ENCODE peak calls at places on chromosomes 2 and 18, in eight cellular contexts. K is WTC11; X is A549; W is mucosa of descending colon; D is fibroblast of lung; U is omental fat pad; M is fibroblast of villous mesenchyme; E is CD8-positive, alpha-beta T cell. O is an unnamed sample.

GRCh38 chr2:8574196-8575010 is 107.5 kb upstream of the ID2 start:
- DNase-seq in W (peak), K (no peak), U (no peak), D (no peak), E (no peak), M (no peak), X (no peak), O (no peak)

GRCh38 chr18:44943201-44943881 is 262.7 kb downstream of the SETBP1 start:
- DNase-seq in K (peak), W (no peak), U (no peak), X (no peak), D (no peak), E (no peak), M (peak), O (peak)

GRCh38 chr18:13425357-13426095 is 207.0 kb downstream of the LDLRAD4 start:
- DNase-seq in M (no peak), D (no peak), X (no peak), K (no peak), E (no peak), W (no peak), U (no peak), O (no peak)

GRCh38 chr18:45547910-45548309 is 67.4 kb upstream of the SLC14A2 start:
- DNase-seq in K (no peak), M (no peak), D (no peak), W (no peak), X (no peak), U (no peak), E (no peak), O (no peak)

GRCh38 chr18:61703508-61703907 is 189.3 kb downstream of the RNF152 start:
- DNase-seq in W (no peak), U (no peak), X (no peak), M (peak), D (peak), E (no peak), K (no peak), O (peak)

GRCh38 chr18:3623769-3624545 is 174.0 kb downstream of the TGIF1 start:
- DNase-seq in E (no peak), X (peak), D (peak), W (peak), K (peak), U (peak), M (peak), O (peak)

GRCh38 chr2:45743531-45744391 is 92.3 kb downstream of the PRKCE start:
- DNase-seq in K (no peak), W (no peak), E (no peak), D (peak), M (peak), U (no peak), X (no peak), O (peak)

GRCh38 chr18:2902327-2902726 is 55.5 kb downstream of the EMILIN2 start:
- DNase-seq in U (no peak), E (no peak), W (no peak), M (no peak), K (no peak), D (no peak), X (no peak), O (no peak)

GRCh38 chr2:186328848-186329247 is 157.2 kb upstream of the ZC3H15 start:
- DNase-seq in K (no peak), D (peak), W (no peak), U (no peak), E (no peak), M (peak), X (no peak), O (no peak)

GRCh38 chr2:48328972-48329723 is 200.8 kb upstream of the STON1 start:
- DNase-seq in W (no peak), U (no peak), X (no peak), K (no peak), D (no peak), M (no peak), E (no peak), O (no peak)

GRCh38 chr2:48337871-48338270 is 192.1 kb upstream of the STON1 start:
- DNase-seq in X (no peak), E (no peak), U (no peak), W (no peak), D (no peak), K (no peak), M (no peak), O (no peak)

GRCh38 chr2:48332286-48332685 is 197.7 kb upstream of the STON1 start:
- DNase-seq in D (peak), X (no peak), U (no peak), M (no peak), E (no peak), W (no peak), K (no peak), O (no peak)

GRCh38 chr2:48339451-48339850 is 190.5 kb upstream of the STON1 start:
- DNase-seq in K (no peak), M (no peak), X (no peak), U (no peak), W (no peak), D (no peak), E (no peak), O (no peak)

GRCh38 chr2:48334180-48334579 is 195.8 kb upstream of the STON1 start:
- DNase-seq in E (no peak), U (no peak), M (no peak), D (no peak), W (no peak), X (no peak), K (no peak), O (no peak)
- TF ChIP-seq CTCF in E (no peak), U (no peak), M (no peak), D (no peak), W (no peak), X (no peak), K (no peak), O (no peak)

GRCh38 chr2:112229365-112229764 is 25.5 kb downstream of the ZC3H8 start:
- DNase-seq in E (no peak), K (no peak), U (no peak), M (peak), X (no peak), W (no peak), D (peak), O (peak)
- TF ChIP-seq CTCF in E (no peak), K (no peak), U (no peak), M (no peak), X (no peak), W (no peak), D (no peak), O (no peak)

DNA sequence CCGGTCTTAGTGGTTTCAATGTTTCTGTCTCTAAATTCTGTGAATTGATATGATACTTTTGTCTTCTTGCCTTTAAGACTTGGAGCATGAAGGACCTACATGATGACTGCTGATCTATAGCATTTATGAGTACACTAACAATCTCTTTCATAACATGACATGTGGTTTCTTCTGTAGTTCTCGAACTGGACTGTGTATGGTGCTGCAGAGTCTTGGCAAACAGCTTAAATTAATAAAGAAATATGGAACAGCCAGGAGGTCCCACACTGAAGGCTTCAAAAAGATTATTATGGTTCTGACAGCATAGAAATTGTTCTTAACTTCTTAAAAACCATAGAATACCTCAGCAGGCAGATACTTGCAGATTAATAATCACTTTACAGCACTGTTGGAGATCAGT is 145.0 kb downstream of the DCC start:
- DNase-seq in U (no peak), D (no peak), W (no peak), X (no peak), E (no peak), M (no peak), K (no peak), O (no peak)
- TF ChIP-seq CTCF in U (no peak), D (no peak), W (no peak), X (no peak), E (no peak), M (no peak), K (no peak), O (no peak)

GRCh38 chr2:111958901-111959300 is 60.5 kb downstream of the MERTK start:
- DNase-seq in U (no peak), E (no peak), D (no peak), K (no peak), X (no peak), M (no peak), W (no peak), O (no peak)
- TF ChIP-seq CTCF in U (no peak), E (no peak), D (no peak), K (no peak), X (no peak), M (peak), W (no peak), O (peak)

DNA sequence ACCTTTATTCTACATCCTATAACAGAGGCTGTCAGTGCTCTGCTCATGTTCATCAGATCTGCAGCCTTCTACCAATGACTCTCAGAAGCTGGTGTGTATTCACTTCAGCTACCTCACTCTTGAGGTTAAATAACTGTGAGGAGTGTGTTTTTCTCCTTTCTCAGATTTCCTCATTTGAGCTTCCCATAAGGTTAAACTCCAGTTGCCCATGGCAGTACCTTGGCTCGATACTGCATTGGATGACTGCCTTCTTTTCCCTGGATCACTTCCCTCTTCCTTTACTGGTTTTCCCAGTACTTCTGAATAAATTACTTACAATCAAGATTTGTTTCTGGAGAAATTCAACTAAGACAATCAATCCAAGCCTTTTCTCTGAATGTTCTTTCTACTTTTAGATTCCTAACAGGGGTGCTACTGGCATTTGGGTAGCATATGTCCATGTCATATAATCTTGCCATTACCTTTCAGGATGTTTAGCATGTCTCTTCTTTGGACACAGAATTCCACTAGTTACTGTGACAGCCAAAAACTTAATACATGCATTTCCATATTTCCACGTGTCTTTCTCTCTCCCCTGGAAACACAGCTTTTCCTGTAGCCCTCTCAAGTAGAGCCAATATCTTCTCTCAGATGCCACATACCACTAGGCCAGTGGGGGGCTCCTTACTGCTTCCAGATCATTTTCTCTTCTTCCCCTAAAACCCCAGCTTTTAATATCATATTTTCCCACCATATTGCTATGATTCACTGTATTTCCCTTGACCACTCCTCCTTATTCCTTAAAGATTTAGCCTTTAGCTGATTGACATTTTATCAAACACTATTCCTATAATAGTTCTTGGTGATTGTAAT is 15.0 kb upstream of the SPOPL start:
- DNase-seq in K (no peak), X (no peak), M (no peak), U (no peak), W (no peak), E (no peak), D (no peak), O (no peak)
- TF ChIP-seq CTCF in K (no peak), X (no peak), M (peak), U (no peak), W (no peak), E (no peak), D (no peak), O (no peak)

GRCh38 chr2:157793053-157793612 is 83.0 kb downstream of the ACVR1 start:
- DNase-seq in U (no peak), W (no peak), D (no peak), X (no peak), M (no peak), K (no peak), E (no peak), O (peak)
- TF ChIP-seq CTCF in U (no peak), W (no peak), D (peak), X (no peak), M (peak), K (no peak), E (no peak), O (peak)

GRCh38 chr2:35114765-35115164 is 1240.8 kb upstream of the CRIM1 start:
- DNase-seq in D (no peak), M (no peak), W (no peak), U (no peak), X (no peak), K (peak), E (no peak), O (no peak)
- TF ChIP-seq CTCF in D (no peak), M (no peak), W (no peak), U (no peak), X (peak), K (no peak), E (no peak), O (no peak)

DNA sequence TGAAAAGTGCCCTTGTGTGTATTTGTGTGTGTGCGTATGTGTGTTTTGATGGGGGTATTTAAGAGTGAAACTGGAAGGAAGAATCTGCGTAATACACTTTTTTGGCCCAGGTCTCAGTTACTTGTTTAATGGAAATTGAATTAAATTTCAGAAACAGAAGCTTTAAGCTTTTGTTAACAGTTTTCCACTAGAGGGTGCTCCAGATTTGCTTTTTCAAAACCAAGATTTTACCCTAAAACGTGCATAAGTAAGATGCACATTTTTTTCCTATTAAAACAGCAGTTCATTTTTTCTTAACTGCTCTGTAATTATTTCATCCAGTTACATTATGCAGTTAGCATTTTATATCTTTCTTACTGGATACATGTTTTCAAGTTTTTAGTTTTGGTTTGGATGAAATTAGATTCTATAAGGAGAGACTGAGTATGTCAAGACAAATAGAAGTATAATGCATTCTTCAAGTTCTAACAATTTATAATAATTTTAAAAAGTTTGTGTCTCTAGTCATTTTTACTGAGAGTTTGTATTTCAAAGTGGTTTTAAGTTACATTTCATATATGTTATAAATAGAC is 97.2 kb downstream of the PIK3C3 start:
- DNase-seq in E (no peak), U (no peak), M (peak), D (peak), X (no peak), W (no peak), K (no peak), O (peak)
- TF ChIP-seq CTCF in E (no peak), U (no peak), M (peak), D (peak), X (peak), W (no peak), K (no peak), O (peak)

DNA sequence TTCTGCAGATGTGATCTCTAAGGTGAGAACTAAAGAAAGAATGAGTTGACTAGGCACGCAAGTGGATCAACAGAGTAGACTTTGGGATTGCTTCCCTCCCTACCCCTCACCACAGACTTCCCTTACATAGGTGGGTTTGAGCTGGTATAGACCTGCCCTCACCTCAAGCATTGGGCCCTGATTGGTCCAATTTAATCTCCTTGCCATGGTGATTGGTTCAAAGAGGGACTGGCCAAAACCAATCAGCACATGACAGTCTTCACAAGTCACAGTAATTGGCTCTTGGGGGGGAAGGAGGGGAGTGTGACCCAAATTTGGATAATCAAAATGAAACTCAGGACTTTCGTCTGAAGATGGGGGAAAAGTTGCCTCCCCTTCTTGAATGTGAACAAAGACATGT is 36.6 kb upstream of the LNPK start:
- DNase-seq in U (no peak), X (no peak), E (no peak), M (no peak), K (no peak), D (no peak), W (no peak), O (no peak)
- TF ChIP-seq CTCF in U (no peak), X (no peak), E (no peak), M (no peak), K (no peak), D (no peak), W (no peak), O (no peak)

DNA sequence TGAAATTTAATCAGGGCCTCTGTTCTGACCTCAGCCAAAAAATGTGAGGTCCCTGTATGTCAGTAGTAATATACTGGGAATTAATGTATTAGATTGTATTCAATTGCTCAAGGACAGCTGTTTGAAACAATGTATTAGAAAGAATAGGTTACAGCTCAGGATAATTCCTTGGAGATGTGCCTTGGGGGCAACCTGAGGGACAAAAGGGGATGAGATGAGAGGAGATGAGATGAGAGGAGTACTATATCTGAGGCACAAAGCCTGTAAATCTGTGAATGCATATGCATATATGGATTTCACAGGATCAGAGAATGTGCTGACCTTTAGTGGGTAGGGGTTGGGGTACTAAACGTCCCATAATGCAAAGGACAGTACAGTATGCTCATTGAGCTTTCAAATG is 80.9 kb downstream of the NRXN1 start:
- DNase-seq in X (no peak), K (no peak), E (no peak), D (no peak), W (no peak), M (no peak), U (no peak), O (no peak)
- TF ChIP-seq CTCF in X (no peak), K (no peak), E (no peak), D (no peak), W (no peak), M (no peak), U (no peak), O (no peak)

O was measured in astrocyte of the spinal cord.